ENCODE peak calls at places on chromosomes 13 and 19, in four cellular contexts. One of them, this sample, is unnamed.

GRCh38 chr13:75901509-75901908 is 265.4 kb downstream of the LMO7 start:
- DNase-seq in K562: no peak
- DNase-seq in HepG2: no peak
- DNase-seq in HEK293T: no peak
- DNase-seq in this sample: no peak

GRCh38 chr13:99124695-99125334 is 75.8 kb upstream of the UBAC2 start:
- DNase-seq in K562: peak
- DNase-seq in HepG2: no peak
- DNase-seq in HEK293T: no peak
- DNase-seq in this sample: peak

GRCh38 chr13:114068723-114069322 is 63.6 kb downstream of the RASA3 start:
- DNase-seq in K562: no peak
- DNase-seq in HepG2: no peak
- DNase-seq in HEK293T: no peak
- DNase-seq in this sample: no peak

GRCh38 chr19:17687857-17688784 is at the start of gene UNC13A:
- DNase-seq in K562: peak
- DNase-seq in HepG2: no peak
- DNase-seq in HEK293T: peak
- DNase-seq in this sample: no peak

GRCh38 chr13:106416645-106417044 is 118.8 kb downstream of the EFNB2 start:
- DNase-seq in K562: peak
- DNase-seq in HepG2: no peak
- DNase-seq in HEK293T: no peak
- DNase-seq in this sample: no peak

GRCh38 chr13:72304121-72304745 is 423.2 kb downstream of the MZT1 start:
- DNase-seq in K562: no peak
- DNase-seq in HepG2: no peak
- DNase-seq in HEK293T: no peak
- DNase-seq in this sample: no peak

GRCh38 chr13:94268661-94269060 is 210.8 kb downstream of the DCT start:
- DNase-seq in K562: no peak
- DNase-seq in HepG2: no peak
- DNase-seq in HEK293T: no peak
- DNase-seq in this sample: no peak

GRCh38 chr13:50636007-50636704 is 207.3 kb downstream of the DLEU7 start:
- DNase-seq in K562: peak
- DNase-seq in HepG2: no peak
- DNase-seq in HEK293T: peak
- DNase-seq in this sample: no peak

GRCh38 chr19:49938662-49939061 is 9.4 kb upstream of the NUP62 start:
- DNase-seq in K562: no peak
- DNase-seq in HepG2: no peak
- DNase-seq in HEK293T: no peak
- DNase-seq in this sample: no peak

GRCh38 chr13:44072536-44072935 is 192.8 kb downstream of the LACC1 start:
- DNase-seq in K562: no peak
- DNase-seq in HepG2: no peak
- DNase-seq in HEK293T: no peak
- DNase-seq in this sample: no peak

GRCh38 chr13:91576590-91576989 is 178.2 kb downstream of the GPC5 start:
- DNase-seq in K562: peak
- DNase-seq in HepG2: peak
- DNase-seq in HEK293T: peak
- DNase-seq in this sample: no peak

GRCh38 chr19:15210323-15210774 is 9.6 kb upstream of the NOTCH3 start:
- DNase-seq in K562: no peak
- DNase-seq in HepG2: peak
- DNase-seq in HEK293T: no peak
- DNase-seq in this sample: no peak

GRCh38 chr13:24220086-24220703 is 59.7 kb downstream of the SPATA13 start:
- DNase-seq in K562: peak
- DNase-seq in HepG2: peak
- DNase-seq in HEK293T: peak
- DNase-seq in this sample: no peak

GRCh38 chr13:108155185-108156106 is 59.9 kb downstream of the LIG4 start:
- DNase-seq in K562: peak
- DNase-seq in HepG2: peak
- DNase-seq in HEK293T: peak
- DNase-seq in this sample: no peak

GRCh38 chr19:4089400-4089908 is 22.8 kb upstream of the ZBTB7A start:
- DNase-seq in K562: no peak
- DNase-seq in HepG2: no peak
- DNase-seq in HEK293T: no peak
- DNase-seq in this sample: no peak
- TF ChIP-seq FOXK2 in K562: no peak
- TF ChIP-seq FOXK2 in HepG2: no peak
- TF ChIP-seq FOXK2 in HEK293T: no peak
- TF ChIP-seq FOXK2 in this sample: no peak

GRCh38 chr13:38753878-38754277 is 67.0 kb downstream of the FREM2 start:
- DNase-seq in K562: no peak
- DNase-seq in HepG2: no peak
- DNase-seq in HEK293T: no peak
- DNase-seq in this sample: no peak

GRCh38 chr13:38752726-38753125 is 65.8 kb downstream of the FREM2 start:
- DNase-seq in K562: no peak
- DNase-seq in HepG2: no peak
- DNase-seq in HEK293T: no peak
- DNase-seq in this sample: no peak

GRCh38 chr13:38758278-38758677 is 71.4 kb downstream of the FREM2 start:
- DNase-seq in K562: no peak
- DNase-seq in HepG2: no peak
- DNase-seq in HEK293T: no peak
- DNase-seq in this sample: no peak

GRCh38 chr13:38759390-38759789 is 72.5 kb downstream of the FREM2 start:
- DNase-seq in K562: no peak
- DNase-seq in HepG2: no peak
- DNase-seq in HEK293T: no peak
- DNase-seq in this sample: no peak

GRCh38 chr13:38755792-38756191 is 68.9 kb downstream of the FREM2 start:
- DNase-seq in K562: no peak
- DNase-seq in HepG2: no peak
- DNase-seq in HEK293T: no peak
- DNase-seq in this sample: no peak
- TF ChIP-seq FOXK2 in K562: no peak
- TF ChIP-seq FOXK2 in HepG2: no peak
- TF ChIP-seq FOXK2 in HEK293T: no peak
- TF ChIP-seq FOXK2 in this sample: no peak

DNA sequence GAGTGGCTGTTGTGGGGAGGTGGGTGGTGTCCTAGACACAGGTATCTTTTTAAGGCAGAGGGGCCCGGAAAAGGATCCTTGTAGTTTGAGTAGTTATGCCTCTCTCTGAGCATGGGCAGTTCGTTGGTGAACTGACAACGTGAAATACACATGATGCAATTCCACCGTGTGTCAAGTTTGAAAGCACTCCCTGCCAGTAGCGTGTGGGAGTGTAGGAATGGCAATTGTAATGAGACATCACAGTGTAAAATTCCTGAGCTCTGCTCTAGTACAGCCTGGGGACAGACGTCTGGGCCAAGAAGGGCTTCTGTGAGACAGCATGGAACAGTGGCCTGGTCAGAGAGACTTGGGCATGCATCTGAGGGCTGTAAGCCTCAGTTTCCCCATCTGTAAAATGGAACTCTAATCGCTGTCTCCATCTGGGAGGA is 10.4 kb upstream of the ASF1B start:
- DNase-seq in K562: no peak
- DNase-seq in HepG2: no peak
- DNase-seq in HEK293T: no peak
- DNase-seq in this sample: no peak
- TF ChIP-seq FOXK2 in K562: no peak
- TF ChIP-seq FOXK2 in HepG2: no peak
- TF ChIP-seq FOXK2 in HEK293T: no peak
- TF ChIP-seq FOXK2 in this sample: no peak

DNA sequence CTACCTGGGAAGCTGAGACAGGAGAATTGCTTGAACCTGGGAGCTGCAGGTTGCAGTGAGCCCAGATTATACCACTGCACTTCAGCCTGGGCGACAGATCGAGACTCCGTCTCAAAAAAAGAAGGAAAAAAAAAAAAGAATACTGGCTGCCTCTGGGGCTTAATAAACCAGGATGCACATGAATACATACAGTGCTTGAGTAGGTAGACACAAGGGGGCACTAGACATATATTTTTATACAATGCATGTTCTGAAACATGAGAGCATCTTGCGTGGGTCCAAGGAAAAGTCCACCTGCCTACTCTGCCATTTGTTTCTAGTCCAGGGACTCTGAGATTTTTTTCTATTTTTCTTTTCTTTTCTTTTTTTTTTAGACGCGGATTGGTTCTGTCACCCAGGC is 31.2 kb downstream of the KEAP1 start:
- DNase-seq in K562: no peak
- DNase-seq in HepG2: peak
- DNase-seq in HEK293T: peak
- DNase-seq in this sample: no peak
- TF ChIP-seq FOXK2 in K562: no peak
- TF ChIP-seq FOXK2 in HepG2: no peak
- TF ChIP-seq FOXK2 in HEK293T: no peak
- TF ChIP-seq FOXK2 in this sample: no peak

GRCh38 chr19:52397310-52398090 is at the start of gene ZNF528:
- DNase-seq in K562: peak
- DNase-seq in HepG2: peak
- DNase-seq in HEK293T: peak
- DNase-seq in this sample: peak
- TF ChIP-seq FOXK2 in K562: no peak
- TF ChIP-seq FOXK2 in HepG2: no peak
- TF ChIP-seq FOXK2 in HEK293T: no peak
- TF ChIP-seq FOXK2 in this sample: no peak

GRCh38 chr19:22545751-22546150 is 88.4 kb upstream of the ZNF492 start:
- DNase-seq in K562: peak
- DNase-seq in HepG2: peak
- DNase-seq in HEK293T: peak
- DNase-seq in this sample: no peak
- TF ChIP-seq FOXK2 in K562: no peak
- TF ChIP-seq FOXK2 in HepG2: no peak
- TF ChIP-seq FOXK2 in HEK293T: no peak
- TF ChIP-seq FOXK2 in this sample: no peak

DNA sequence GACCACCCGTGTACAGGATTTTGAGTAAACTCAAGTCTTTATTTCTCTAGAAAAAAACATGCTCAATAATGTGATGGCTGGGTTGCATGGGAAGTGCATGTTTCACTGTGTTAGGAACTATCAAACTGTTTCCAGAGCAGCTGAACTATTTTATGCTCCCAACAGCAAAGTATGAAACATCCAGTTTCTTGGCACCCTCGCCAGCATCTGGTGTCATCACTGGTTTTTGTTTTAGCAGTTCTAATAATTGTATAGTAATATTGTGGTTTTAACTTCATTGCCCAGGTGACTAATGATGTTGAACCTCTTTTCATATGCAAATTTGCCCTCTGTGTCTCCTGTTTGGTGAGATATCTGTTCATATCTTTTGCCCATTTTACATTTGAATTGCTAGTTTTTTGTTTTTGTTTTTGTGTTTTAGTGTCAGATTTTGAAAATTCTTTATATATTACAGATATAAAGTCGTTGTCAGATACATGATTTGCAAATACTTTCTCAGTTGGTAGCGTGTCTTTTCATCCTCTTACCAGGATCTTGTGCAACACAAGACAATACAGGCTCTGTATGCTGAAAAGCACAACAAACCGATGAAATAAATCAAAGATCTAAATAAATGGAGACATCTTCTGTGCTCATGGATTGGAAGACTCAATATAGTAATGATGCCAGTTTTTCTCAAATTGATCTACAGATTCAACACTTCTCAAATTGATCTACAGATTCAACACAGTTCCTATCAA is 87.8 kb downstream of the IPO5 start:
- DNase-seq in K562: no peak
- DNase-seq in HepG2: no peak
- DNase-seq in HEK293T: no peak
- DNase-seq in this sample: no peak
- TF ChIP-seq FOXK2 in K562: no peak
- TF ChIP-seq FOXK2 in HepG2: no peak
- TF ChIP-seq FOXK2 in HEK293T: no peak
- TF ChIP-seq FOXK2 in this sample: no peak

DNA sequence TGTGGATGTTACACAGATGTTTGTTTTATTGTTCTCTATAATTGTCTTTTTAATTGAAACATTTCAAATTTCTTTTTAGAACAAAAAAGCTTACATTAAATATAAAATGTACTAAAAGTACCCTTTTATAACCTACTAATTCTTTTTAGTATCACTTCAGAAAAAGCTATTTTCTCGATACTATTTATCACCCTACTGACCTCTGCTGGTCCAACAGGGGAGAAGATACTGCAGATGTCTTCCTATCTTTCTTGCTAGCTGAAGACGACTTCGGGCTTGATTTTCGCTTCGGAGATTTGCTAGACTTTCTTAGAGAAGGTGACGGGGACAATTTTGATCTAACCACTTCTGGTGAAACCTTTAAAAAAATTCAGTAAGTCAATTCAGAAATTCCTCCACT is 42.4 kb downstream of the ZC3H13 start:
- DNase-seq in K562: no peak
- DNase-seq in HepG2: no peak
- DNase-seq in HEK293T: peak
- DNase-seq in this sample: no peak
- TF ChIP-seq FOXK2 in K562: no peak
- TF ChIP-seq FOXK2 in HepG2: no peak
- TF ChIP-seq FOXK2 in HEK293T: no peak
- TF ChIP-seq FOXK2 in this sample: no peak

This sample was measured in GM12878.